ENCODE peak calls at places on chromosomes 12 and 14, in four cellular contexts. R is fibroblast of lung, L is LoVo, V is nephron progenitor cell. G is an unnamed sample.

GRCh38 chr12:128323526-128323925 is 56.6 kb downstream of the TMEM132C start:
- DNase-seq in R (no peak), L (no peak), V (peak), G (no peak)

GRCh38 chr12:104050436-104050835 is 449 bp upstream of the GLT8D2 start:
- DNase-seq in V (no peak), R (no peak), L (no peak), G (no peak)

GRCh38 chr12:122406701-122407154 is 15.7 kb downstream of the CLIP1 start:
- DNase-seq in L (peak), R (no peak), V (no peak), G (no peak)

GRCh38 chr12:89370850-89371249 is 18.5 kb upstream of the DUSP6 start:
- DNase-seq in R (peak), L (peak), V (no peak), G (no peak)

GRCh38 chr14:68941820-68942219 is 37.3 kb downstream of the ACTN1 start:
- DNase-seq in R (peak), V (no peak), L (no peak), G (peak)

GRCh38 chr14:92686411-92686762 is 62.0 kb downstream of the LGMN start:
- DNase-seq in L (no peak), V (no peak), R (no peak), G (no peak)

GRCh38 chr14:59918824-59919581 is 941 bp upstream of the LRRC9 start:
- DNase-seq in V (peak), R (peak), L (peak), G (no peak)

GRCh38 chr12:47312794-47313426 is 233.2 kb upstream of the AMIGO2 start:
- DNase-seq in V (no peak), L (no peak), R (no peak), G (peak)

GRCh38 chr14:21686468-21686867 is 12.8 kb upstream of the OR4E1 start:
- DNase-seq in R (no peak), V (no peak), L (no peak), G (no peak)

GRCh38 chr14:94379291-94380224 is 8.8 kb downstream of the SERPINA1 start:
- DNase-seq in L (no peak), V (no peak), R (no peak), G (no peak)

GRCh38 chr14:71716371-71716770 is 215.9 kb upstream of the RGS6 start:
- DNase-seq in V (no peak), L (no peak), R (peak), G (no peak)